ENCODE peak calls at places on chromosomes 16 and 17, in five cellular contexts. G, X, Y, M and A are unnamed samples.

GRCh38 chr16:30430428-30430970 is 669 bp upstream of the DCTPP1 start:
- DNase-seq in G (no peak), X (no peak), Y (no peak), M (no peak), A (no peak)

GRCh38 chr17:79548116-79548515 is 62.7 kb downstream of the RBFOX3 start:
- DNase-seq in G (no peak), X (no peak), Y (no peak), M (no peak), A (no peak)

GRCh38 chr17:78359216-78359935 is 501 bp downstream of the SOCS3 start:
- DNase-seq in G (peak), X (no peak), Y (no peak), M (no peak), A (peak)

GRCh38 chr16:48526058-48526957 is 83.7 kb downstream of the N4BP1 start:
- DNase-seq in G (peak), X (no peak), Y (no peak), M (no peak), A (no peak)

GRCh38 chr16:76910931-76911330 is 280.1 kb upstream of the MON1B start:
- DNase-seq in G (no peak), X (no peak), Y (no peak), M (no peak), A (no peak)

GRCh38 chr17:5769936-5770335 is 185.6 kb upstream of the NLRP1 start:
- DNase-seq in G (peak), X (peak), Y (no peak), M (no peak), A (no peak)

GRCh38 chr16:86868746-86869145 is 290.4 kb downstream of the FOXL1 start:
- DNase-seq in G (peak), X (no peak), Y (no peak), M (no peak), A (no peak)

GRCh38 chr16:20901068-20901440 is 483 bp downstream of the LYRM1 start:
- DNase-seq in G (peak), X (no peak), Y (no peak), M (no peak), A (no peak)

GRCh38 chr17:73695035-73695738 is 50.9 kb upstream of the SDK2 start:
- DNase-seq in G (peak), X (no peak), Y (no peak), M (no peak), A (no peak)

GRCh38 chr17:30352247-30352814 is 18.5 kb upstream of the TMIGD1 start:
- DNase-seq in G (no peak), X (no peak), Y (no peak), M (no peak), A (no peak)

GRCh38 chr16:46627746-46628145 is 6.6 kb upstream of the SHCBP1 start:
- DNase-seq in G (no peak), X (no peak), Y (no peak), M (no peak), A (no peak)

GRCh38 chr16:19182487-19182886 is 14.4 kb downstream of the SYT17 start:
- DNase-seq in G (no peak), X (no peak), Y (no peak), M (no peak), A (no peak)

GRCh38 chr16:4404247-4404966 is 12.0 kb downstream of the CORO7 start:
- DNase-seq in G (peak), X (no peak), Y (no peak), M (no peak), A (peak)

GRCh38 chr16:11025120-11025531 is 80.8 kb downstream of the CLEC16A start:
- DNase-seq in G (no peak), X (no peak), Y (no peak), M (no peak), A (no peak)

GRCh38 chr16:86285938-86286921 is 224.1 kb upstream of the FOXF1 start:
- DNase-seq in G (no peak), X (no peak), Y (no peak), M (no peak), A (no peak)

GRCh38 chr16:1472974-1473373 is 1.9 kb downstream of the CLCN7 start:
- DNase-seq in G (no peak), X (no peak), Y (no peak), M (no peak), A (no peak)

GRCh38 chr17:3167574-3167973 is 29.7 kb upstream of the OR1A2 start:
- DNase-seq in G (no peak), X (no peak), Y (no peak), M (no peak), A (no peak)

GRCh38 chr16:68592466-68593337 is 52.4 kb upstream of the CDH3 start:
- DNase-seq in G (peak), X (peak), Y (no peak), M (no peak), A (no peak)

GRCh38 chr16:983044-984030 is 1.8 kb downstream of the SOX8 start:
- DNase-seq in G (no peak), X (no peak), Y (peak), M (no peak), A (no peak)

GRCh38 chr17:72077326-72077960 is 43.4 kb upstream of the SOX9 start:
- DNase-seq in G (no peak), X (no peak), Y (no peak), M (no peak), A (no peak)